ENCODE peak calls at places on chromosomes 11 and 22, in five cellular contexts. One of them, this sample, is unnamed.

GRCh38 chr11:64034411-64034811 is 1.3 kb upstream of the FLRT1 start:
- DNase-seq in trophoblast cell: no peak
- DNase-seq in H1: no peak
- DNase-seq in mesenchymal stem cell: no peak
- DNase-seq in IMR-90: no peak
- DNase-seq in this sample: no peak

GRCh38 chr11:2685566-2686359 is 14.0 kb downstream of the KCNQ1OT1 start:
- DNase-seq in mesenchymal stem cell: no peak
- DNase-seq in trophoblast cell: no peak
- DNase-seq in H1: no peak
- DNase-seq in IMR-90: no peak
- DNase-seq in this sample: no peak

GRCh38 chr22:44755956-44756361 is 3.6 kb downstream of the ARHGAP8 start:
- DNase-seq in IMR-90: no peak
- DNase-seq in trophoblast cell: peak; percentile 88
- DNase-seq in mesenchymal stem cell: no peak
- DNase-seq in H1: no peak
- DNase-seq in this sample: no peak

GRCh38 chr22:41799486-41800347 is 762 bp upstream of the CCDC134 start:
- DNase-seq in mesenchymal stem cell: no peak
- DNase-seq in trophoblast cell: peak; percentile 21
- DNase-seq in IMR-90: no peak
- DNase-seq in H1: no peak
- DNase-seq in this sample: peak; percentile 12

GRCh38 chr22:34036936-34037335 is 116.7 kb upstream of the LARGE1 start:
- DNase-seq in mesenchymal stem cell: no peak
- DNase-seq in IMR-90: no peak
- DNase-seq in trophoblast cell: no peak
- DNase-seq in H1: no peak
- DNase-seq in this sample: peak; percentile 42

GRCh38 chr22:22979954-22980353 is 90.4 kb upstream of the GNAZ start:
- DNase-seq in IMR-90: no peak
- DNase-seq in H1: no peak
- DNase-seq in mesenchymal stem cell: no peak
- DNase-seq in trophoblast cell: no peak
- DNase-seq in this sample: no peak

GRCh38 chr11:106514706-106515105 is 437.2 kb downstream of the AASDHPPT start:
- DNase-seq in mesenchymal stem cell: no peak
- DNase-seq in trophoblast cell: no peak
- DNase-seq in IMR-90: no peak
- DNase-seq in H1: no peak
- DNase-seq in this sample: no peak

GRCh38 chr11:44374001-44374400 is 64.1 kb upstream of the ALX4 start:
- DNase-seq in IMR-90: no peak
- DNase-seq in mesenchymal stem cell: no peak
- DNase-seq in H1: no peak
- DNase-seq in trophoblast cell: no peak
- DNase-seq in this sample: no peak

GRCh38 chr11:76768091-76769047 is 14.8 kb upstream of the TSKU start:
- DNase-seq in trophoblast cell: no peak
- DNase-seq in mesenchymal stem cell: peak; percentile 42
- DNase-seq in IMR-90: no peak
- DNase-seq in H1: no peak
- DNase-seq in this sample: no peak

GRCh38 chr22:44931077-44931540 is 78.7 kb downstream of the PHF21B start:
- DNase-seq in H1: no peak
- DNase-seq in mesenchymal stem cell: no peak
- DNase-seq in trophoblast cell: no peak
- DNase-seq in IMR-90: peak; percentile 29
- DNase-seq in this sample: no peak

GRCh38 chr22:41857160-41857859 is 24.4 kb downstream of the SREBF2 start:
- DNase-seq in H1: peak; percentile 43
- DNase-seq in trophoblast cell: peak; percentile 59
- DNase-seq in mesenchymal stem cell: peak; percentile 72
- DNase-seq in IMR-90: peak; percentile 72
- DNase-seq in this sample: peak; percentile 37

GRCh38 chr11:85809881-85810280 is 1.1 kb downstream of the SYTL2 start:
- DNase-seq in mesenchymal stem cell: peak; percentile 15
- DNase-seq in H1: no peak
- DNase-seq in trophoblast cell: peak; percentile 56
- DNase-seq in IMR-90: no peak
- DNase-seq in this sample: no peak

GRCh38 chr11:60899021-60899936 is 7.1 kb downstream of the PRPF19 start:
- DNase-seq in trophoblast cell: peak; percentile 79
- DNase-seq in IMR-90: peak; percentile 73
- DNase-seq in H1: no peak
- DNase-seq in mesenchymal stem cell: peak; percentile 79
- DNase-seq in this sample: peak; percentile 59

GRCh38 chr11:133302056-133302455 is 230.2 kb downstream of the OPCML start:
- DNase-seq in trophoblast cell: no peak
- DNase-seq in IMR-90: no peak
- DNase-seq in H1: no peak
- DNase-seq in mesenchymal stem cell: no peak
- DNase-seq in this sample: no peak

GRCh38 chr11:17558025-17558780 is 11.1 kb downstream of the OTOG start:
- DNase-seq in IMR-90: no peak
- DNase-seq in trophoblast cell: no peak
- DNase-seq in H1: no peak
- DNase-seq in mesenchymal stem cell: no peak
- DNase-seq in this sample: no peak

GRCh38 chr11:95074806-95075563 is 8.3 kb downstream of the SRSF8 start:
- DNase-seq in trophoblast cell: no peak
- DNase-seq in IMR-90: no peak
- DNase-seq in mesenchymal stem cell: no peak
- DNase-seq in H1: no peak
- DNase-seq in this sample: no peak

GRCh38 chr11:61609970-61610347 is 29.1 kb upstream of the SYT7 start:
- DNase-seq in mesenchymal stem cell: no peak
- DNase-seq in IMR-90: no peak
- DNase-seq in trophoblast cell: peak; percentile 56
- DNase-seq in H1: no peak
- DNase-seq in this sample: no peak

GRCh38 chr11:44484211-44484610 is 81.3 kb upstream of the CD82 start:
- DNase-seq in mesenchymal stem cell: peak; percentile 6
- DNase-seq in IMR-90: peak; percentile 5
- DNase-seq in H1: no peak
- DNase-seq in trophoblast cell: no peak
- DNase-seq in this sample: no peak

GRCh38 chr11:126893796-126894195 is 106.8 kb downstream of the KIRREL3 start:
- DNase-seq in IMR-90: no peak
- DNase-seq in mesenchymal stem cell: no peak
- DNase-seq in trophoblast cell: peak; percentile 57
- DNase-seq in H1: no peak
- DNase-seq in this sample: no peak

GRCh38 chr11:126888126-126888712 is 112.4 kb downstream of the KIRREL3 start:
- DNase-seq in IMR-90: no peak
- DNase-seq in H1: no peak
- DNase-seq in trophoblast cell: no peak
- DNase-seq in mesenchymal stem cell: no peak
- DNase-seq in this sample: no peak

GRCh38 chr11:126892781-126893180 is 107.8 kb downstream of the KIRREL3 start:
- DNase-seq in trophoblast cell: no peak
- DNase-seq in IMR-90: no peak
- DNase-seq in mesenchymal stem cell: no peak
- DNase-seq in H1: no peak
- DNase-seq in this sample: no peak

GRCh38 chr11:126890561-126890960 is 110.0 kb downstream of the KIRREL3 start:
- DNase-seq in IMR-90: no peak
- DNase-seq in mesenchymal stem cell: no peak
- DNase-seq in H1: peak; percentile 9
- DNase-seq in trophoblast cell: no peak
- DNase-seq in this sample: no peak

DNA sequence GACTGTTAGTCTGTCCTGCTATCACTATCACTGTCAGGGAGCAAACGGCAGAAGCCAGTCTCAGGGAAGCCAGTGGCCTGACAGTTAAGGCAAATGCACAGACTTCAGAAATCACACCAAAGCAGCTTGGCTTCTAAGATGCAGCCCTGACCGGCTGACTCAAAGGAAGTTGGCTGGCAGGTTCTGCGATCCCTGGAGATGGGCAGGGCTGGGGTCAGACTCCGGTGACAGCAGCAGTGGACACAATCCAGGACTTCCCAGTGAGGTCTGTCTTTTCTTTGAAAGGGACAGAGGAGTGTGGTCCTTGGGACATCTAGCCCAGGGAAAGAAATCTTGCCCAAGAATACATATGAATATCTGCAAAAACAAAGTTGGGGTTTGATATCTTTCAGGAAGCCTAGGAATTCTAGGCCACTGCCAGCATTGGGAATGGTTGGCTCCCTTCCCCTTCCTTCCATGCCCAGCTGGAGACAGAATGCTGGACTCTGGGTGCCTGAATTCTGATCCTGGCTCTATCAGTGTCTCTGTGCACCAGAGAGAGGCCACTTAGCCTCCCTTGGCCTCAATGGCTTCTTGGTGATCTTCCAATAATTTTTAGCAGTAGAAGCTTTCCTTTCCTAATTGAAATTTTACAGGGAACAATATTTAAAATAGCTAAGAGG is 108.9 kb downstream of the KIRREL3 start:
- DNase-seq in IMR-90: no peak
- DNase-seq in H1: no peak
- DNase-seq in mesenchymal stem cell: no peak
- DNase-seq in trophoblast cell: no peak
- DNase-seq in this sample: no peak
- H3K14ac ChIP-seq in IMR-90: peak overlapping the region; percentile 50
- H3K14ac ChIP-seq in H1: no peak overlapping the region
- H3K14ac ChIP-seq in mesenchymal stem cell: no peak overlapping the region
- H3K14ac ChIP-seq in trophoblast cell: no peak overlapping the region
- H3K14ac ChIP-seq in this sample: no peak overlapping the region

DNA sequence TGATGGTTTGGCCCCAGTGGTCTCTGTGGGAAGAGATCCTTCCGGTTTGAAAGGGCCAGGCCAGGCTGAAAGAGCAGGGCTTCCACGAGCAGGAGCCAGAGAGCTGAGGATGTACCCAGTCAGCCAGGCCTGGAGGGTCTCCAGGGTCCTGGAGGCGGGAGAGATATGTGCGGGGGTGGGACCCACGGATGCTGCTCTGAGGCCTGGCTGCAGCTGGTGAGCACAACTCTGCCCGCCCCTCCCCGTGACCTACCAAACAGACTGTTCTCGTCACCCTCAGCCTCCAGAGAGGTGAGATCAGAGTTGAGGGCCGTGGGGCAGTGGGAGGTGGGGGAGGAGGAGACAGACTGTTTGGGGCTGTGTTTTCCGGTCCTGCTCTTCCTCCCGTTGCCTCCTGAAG is 42.2 kb downstream of the TRIOBP start:
- DNase-seq in mesenchymal stem cell: peak; percentile 60
- DNase-seq in IMR-90: peak; percentile 87
- DNase-seq in H1: no peak
- DNase-seq in trophoblast cell: no peak
- DNase-seq in this sample: no peak
- H3K36me3 ChIP-seq in mesenchymal stem cell: no peaks in the 10 kb centered on the region
- H3K36me3 ChIP-seq in IMR-90: no peaks in the 10 kb centered on the region
- H3K36me3 ChIP-seq in H1: no peaks in the 10 kb centered on the region
- H3K36me3 ChIP-seq in trophoblast cell: no peaks in the 10 kb centered on the region
- H3K36me3 ChIP-seq in this sample: peaks cover 8% of the 10 kb centered on the region

DNA sequence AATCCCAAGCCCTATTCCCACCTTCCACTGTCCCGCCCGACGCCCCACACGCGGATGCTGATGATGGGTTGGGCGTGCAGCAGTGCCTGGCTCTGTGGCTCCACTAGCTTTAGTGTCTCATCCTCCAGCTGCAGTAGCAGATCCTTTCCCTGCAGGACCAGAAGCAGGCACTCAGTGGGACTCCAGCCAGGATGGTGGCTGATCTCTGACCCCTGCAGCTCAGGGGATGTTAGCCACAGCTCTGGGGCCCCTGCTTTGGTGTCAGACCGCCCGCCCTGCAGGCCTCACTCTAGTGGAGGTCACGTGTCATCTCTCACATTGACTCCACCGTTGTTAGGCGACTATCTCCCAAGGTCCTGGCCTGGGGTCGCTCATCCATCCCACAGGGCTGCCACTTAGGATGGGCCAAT is 11.8 kb downstream of the SMPD1 start:
- DNase-seq in H1: no peak
- DNase-seq in trophoblast cell: no peak
- DNase-seq in IMR-90: no peak
- DNase-seq in mesenchymal stem cell: no peak
- DNase-seq in this sample: no peak
- H3K9ac ChIP-seq in H1: no peak overlapping the region
- H3K9ac ChIP-seq in trophoblast cell: no peak overlapping the region
- H3K9ac ChIP-seq in IMR-90: no peak overlapping the region
- H3K9ac ChIP-seq in mesenchymal stem cell: no peak overlapping the region
- H3K9ac ChIP-seq in this sample: peak overlapping the region; percentile 6

DNA sequence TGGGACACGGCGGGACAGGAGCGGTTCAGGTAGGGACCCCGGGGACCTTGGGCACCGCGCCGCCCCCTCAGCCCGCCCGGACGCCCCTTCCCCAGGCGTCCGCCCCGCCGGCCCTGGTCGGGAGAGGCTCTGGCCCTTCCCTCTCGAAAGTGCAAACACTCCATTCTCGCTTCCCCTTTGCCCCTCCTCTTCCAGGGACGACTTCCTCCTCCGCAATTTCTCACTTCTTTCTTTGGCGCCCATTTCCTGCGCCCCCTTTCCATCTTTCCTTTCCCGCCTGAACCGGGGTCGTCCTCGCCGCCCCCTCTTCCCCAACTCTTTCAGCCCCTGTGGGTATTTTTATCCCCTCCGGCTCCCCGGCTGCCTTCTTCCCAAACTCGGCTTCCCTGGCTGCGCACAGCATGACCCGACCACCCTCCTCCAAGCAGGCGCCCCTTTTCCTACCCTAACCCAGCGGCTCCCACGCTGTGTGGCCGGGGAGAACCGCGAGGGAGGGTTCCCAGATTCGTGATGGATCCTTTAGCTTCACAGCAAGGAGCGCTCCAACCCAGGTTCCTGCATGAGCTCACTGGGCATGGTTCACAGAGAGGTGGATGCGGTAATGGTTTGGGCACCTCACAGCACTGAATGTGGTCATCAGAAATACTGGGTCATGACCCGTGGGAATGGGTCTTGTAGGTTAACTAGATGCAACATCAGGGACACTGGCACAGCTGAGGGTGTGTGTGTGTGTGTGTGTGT is 689 bp downstream of the RAB39A start:
- DNase-seq in trophoblast cell: peak; percentile 33
- DNase-seq in IMR-90: no peak
- DNase-seq in mesenchymal stem cell: no peak
- DNase-seq in H1: no peak
- DNase-seq in this sample: peak; percentile 6
- H3K14ac ChIP-seq in trophoblast cell: peak overlapping the region; percentile 53
- H3K14ac ChIP-seq in IMR-90: no peak overlapping the region
- H3K14ac ChIP-seq in mesenchymal stem cell: no peak overlapping the region
- H3K14ac ChIP-seq in H1: no peak overlapping the region
- H3K14ac ChIP-seq in this sample: peak overlapping the region; percentile 56